ENCODE peak calls at places on chromosome X, in ten cellular contexts. J, I, P, Y, D, L, G, X, S and T are unnamed samples.

GRCh38 chrX:40079572-40079971 is 18.2 kb downstream of the BCOR start:
- DNase-seq in D (no peak), S (no peak), J (no peak), X (no peak), P (no peak), L (no peak), G (no peak), Y (no peak), I (no peak), T (no peak)

GRCh38 chrX:2183193-2183725 is 317.5 kb downstream of the DHRSX start:
- DNase-seq in P (no peak), J (peak; percentile 36), S (no peak), D (no peak), I (no peak), G (peak; percentile 28), X (no peak), L (no peak), Y (no peak), T (no peak)

GRCh38 chrX:10118530-10118929 is 38.2 kb upstream of the CLCN4 start:
- DNase-seq in L (no peak), I (no peak), D (no peak), G (no peak), X (no peak), P (no peak), J (no peak), Y (no peak), S (no peak), T (no peak)

GRCh38 chrX:74232859-74233258 is 71.1 kb upstream of the ZCCHC13 start:
- DNase-seq in Y (no peak), S (no peak), J (no peak), L (no peak), X (no peak), D (no peak), G (peak; percentile 28), P (no peak), I (no peak), T (no peak)

GRCh38 chrX:84118769-84119168 is 69.2 kb downstream of the RPS6KA6 start:
- DNase-seq in D (no peak), S (no peak), X (no peak), P (no peak), L (no peak), G (no peak), I (no peak), J (no peak), Y (no peak), T (no peak)

GRCh38 chrX:118570209-118570608 is 74.6 kb downstream of the DOCK11 start:
- DNase-seq in G (no peak), X (no peak), D (no peak), J (no peak), L (no peak), S (no peak), I (no peak), Y (no peak), P (no peak), T (no peak)

GRCh38 chrX:16786791-16787735 is 797 bp downstream of the TXLNG start:
- DNase-seq in Y (peak; percentile 32), J (no peak), G (peak; percentile 9), L (peak; percentile 65), S (peak; percentile 54), D (peak; percentile 45), P (peak; percentile 30), X (no peak), I (no peak), T (no peak)

GRCh38 chrX:10045327-10046000 is 78.3 kb downstream of the CLDN34 start:
- DNase-seq in S (no peak), Y (no peak), G (no peak), X (no peak), J (no peak), L (no peak), P (no peak), D (no peak), I (no peak), T (no peak)

GRCh38 chrX:49876750-49877149 is 2.5 kb upstream of the USP27X start:
- DNase-seq in L (peak; percentile 33), P (peak; percentile 24), G (peak; percentile 26), J (no peak), S (no peak), X (peak; percentile 38), D (peak; percentile 15), Y (no peak), I (no peak), T (no peak)

GRCh38 chrX:72330131-72330530 is 24.4 kb upstream of the CITED1 start:
- DNase-seq in G (no peak), S (no peak), J (no peak), Y (no peak), X (no peak), L (no peak), D (no peak), P (no peak), I (no peak), T (no peak)

GRCh38 chrX:56745019-56745418 is 16.0 kb downstream of the NBDY start:
- DNase-seq in D (no peak), Y (no peak), G (peak; percentile 76), S (no peak), J (peak; percentile 23), I (no peak), P (no peak), L (no peak), X (no peak), T (no peak)

GRCh38 chrX:115047181-115047580 is 29.8 kb upstream of the IL13RA2 start:
- DNase-seq in X (no peak), P (no peak), L (no peak), S (no peak), J (peak; percentile 5), Y (no peak), G (peak; percentile 59), D (no peak), I (no peak), T (no peak)

GRCh38 chrX:117972681-117973080 is 143.9 kb downstream of the KLHL13 start:
- DNase-seq in G (no peak), I (no peak), J (no peak), S (no peak), Y (no peak), L (no peak), X (no peak), P (peak; percentile 34), D (no peak), T (no peak)

GRCh38 chrX:110006826-110007375 is 4.0 kb downstream of the TMEM164 start:
- DNase-seq in L (no peak), X (no peak), Y (no peak), P (no peak), J (no peak), S (no peak), D (no peak), I (no peak), G (peak; percentile 34), T (no peak)